ENCODE peak calls at places on chromosomes 13 and 19, in five cellular contexts. U, S, Q, L and H are unnamed samples.

GRCh38 chr13:110213461-110214074 is 93.4 kb downstream of the COL4A1 start:
- DNase-seq in S (no peak), Q (no peak), L (no peak), U (no peak), H (no peak)

GRCh38 chr13:37869756-37870488 is at the start of gene TRPC4:
- DNase-seq in U (peak), L (peak), S (peak), Q (no peak), H (peak)

GRCh38 chr13:111286162-111286561 is 34.3 kb upstream of the TEX29 start:
- DNase-seq in S (no peak), U (no peak), Q (no peak), L (no peak), H (no peak)

GRCh38 chr19:46076951-46077814 is 36.4 kb upstream of the IGFL4 start:
- DNase-seq in Q (no peak), U (peak), S (peak), L (peak), H (peak)

GRCh38 chr19:39112338-39112890 is 13.2 kb upstream of the PAK4 start:
- DNase-seq in U (peak), Q (no peak), S (no peak), L (no peak), H (peak)

GRCh38 chr13:107865643-107866006 is 349.7 kb downstream of the LIG4 start:
- DNase-seq in Q (no peak), L (peak), S (no peak), U (no peak), H (no peak)

GRCh38 chr13:22455036-22455435 is 725.7 kb upstream of the SGCG start:
- DNase-seq in Q (no peak), L (no peak), S (no peak), U (no peak), H (no peak)

GRCh38 chr19:12867120-12868099 is 13.8 kb downstream of the DNASE2 start:
- DNase-seq in L (peak), Q (no peak), S (peak), U (peak), H (peak)

GRCh38 chr13:108944760-108945159 is 315.3 kb downstream of the MYO16 start:
- DNase-seq in U (no peak), Q (no peak), L (peak), S (no peak), H (no peak)

GRCh38 chr19:42635233-42635539 is 40.5 kb upstream of the CEACAM8 start:
- DNase-seq in S (no peak), L (no peak), Q (no peak), U (no peak), H (no peak)

GRCh38 chr13:41995946-41996345 is 35.0 kb upstream of the VWA8 start:
- DNase-seq in L (peak), U (peak), S (no peak), Q (no peak), H (no peak)

GRCh38 chr19:23823952-23824389 is 65.3 kb upstream of the ZNF681 start:
- DNase-seq in L (peak), Q (no peak), S (peak), U (no peak), H (peak)

GRCh38 chr13:85277753-85278152 is 521.5 kb downstream of the SLITRK6 start:
- DNase-seq in L (peak), S (no peak), Q (no peak), U (no peak), H (no peak)

GRCh38 chr19:24098359-24098758 is 11.4 kb downstream of the ZNF254 start:
- DNase-seq in Q (no peak), S (no peak), L (no peak), U (no peak), H (no peak)

GRCh38 chr19:43908659-43909058 is 26.4 kb downstream of the ZNF45 start:
- DNase-seq in U (no peak), S (no peak), Q (no peak), L (no peak), H (no peak)

GRCh38 chr19:44800461-44800860 is 8.4 kb upstream of the BCAM start:
- DNase-seq in U (peak), Q (peak), S (peak), L (peak), H (peak)

GRCh38 chr13:36242761-36243160 is 28.4 kb upstream of the SOHLH2 start:
- DNase-seq in U (no peak), L (no peak), S (no peak), Q (no peak), H (no peak)

GRCh38 chr13:67133476-67133875 is 96.7 kb downstream of the PCDH9 start:
- DNase-seq in L (peak), U (no peak), S (no peak), Q (no peak), H (peak)

GRCh38 chr19:15466851-15467733 is 2.7 kb upstream of the RASAL3 start:
- DNase-seq in U (no peak), Q (peak), S (peak), L (peak), H (peak)

GRCh38 chr19:41998246-41999020 is 4.4 kb upstream of the ATP1A3 start:
- DNase-seq in L (peak), Q (no peak), U (peak), S (peak), H (peak)

GRCh38 chr19:40231544-40232424 is 5.3 kb upstream of the CCNP start:
- DNase-seq in S (no peak), U (no peak), Q (no peak), L (peak), H (no peak)

GRCh38 chr19:38657633-38658222 is 10.3 kb downstream of the ACTN4 start:
- DNase-seq in U (no peak), S (no peak), L (no peak), Q (no peak), H (no peak)

GRCh38 chr13:45385912-45386311 is 32.3 kb downstream of the SLC25A30 start:
- DNase-seq in U (no peak), L (no peak), Q (no peak), S (no peak), H (no peak)

GRCh38 chr13:32302461-32302860 is 12.7 kb downstream of the ZAR1L start:
- DNase-seq in L (no peak), U (no peak), S (no peak), Q (no peak), H (no peak)

GRCh38 chr13:93963266-93964131 is 516.0 kb downstream of the DCT start:
- DNase-seq in Q (no peak), L (peak), S (no peak), U (no peak), H (no peak)

GRCh38 chr13:100657881-100658315 is 16.7 kb downstream of the TMTC4 start:
- DNase-seq in U (no peak), Q (no peak), L (no peak), S (no peak), H (no peak)

GRCh38 chr19:55455576-55456235 is 5.7 kb downstream of the ISOC2 start:
- DNase-seq in Q (no peak), S (no peak), L (no peak), U (no peak), H (no peak)

GRCh38 chr13:70338608-70339007 is 230.4 kb upstream of the KLHL1 start:
- DNase-seq in Q (no peak), U (no peak), L (no peak), S (no peak), H (no peak)

GRCh38 chr13:112449545-112449930 is 73.4 kb downstream of the SPACA7 start:
- DNase-seq in L (no peak), U (no peak), Q (no peak), S (no peak), H (no peak)

GRCh38 chr19:13846533-13847032 is 30.4 kb upstream of the NANOS3 start:
- DNase-seq in S (peak), Q (peak), L (peak), U (peak), H (peak)

GRCh38 chr13:73293902-73294523 is 235.2 kb downstream of the KLF5 start:
- DNase-seq in S (peak), U (no peak), L (no peak), Q (no peak), H (peak)

GRCh38 chr19:9535934-9536333 is 2.5 kb downstream of the ZNF426 start:
- DNase-seq in U (no peak), S (no peak), L (no peak), Q (no peak), H (no peak)

GRCh38 chr19:28956421-28956820 is 256.5 kb downstream of the UQCRFS1 start:
- DNase-seq in Q (no peak), U (no peak), L (no peak), S (no peak), H (no peak)

GRCh38 chr13:101986316-101986715 is 415.5 kb downstream of the FGF14 start:
- DNase-seq in Q (no peak), L (no peak), U (no peak), S (no peak), H (no peak)

GRCh38 chr13:109869312-109870237 is 83.2 kb upstream of the IRS2 start:
- DNase-seq in L (peak), U (peak), Q (no peak), S (peak), H (peak)

GRCh38 chr19:54552913-54553310 is 20.7 kb upstream of the LILRA2 start:
- DNase-seq in Q (no peak), L (no peak), U (no peak), S (no peak), H (no peak)

GRCh38 chr19:34274284-34274826 is 20.0 kb downstream of the GARRE1 start:
- DNase-seq in U (no peak), S (no peak), L (peak), Q (no peak), H (no peak)
- H3K27ac ChIP-seq in U (no peak), S (no peak), L (no peak), Q (no peak), H (peak)

GRCh38 chr19:47470447-47471195 is 1.1 kb downstream of the SLC8A2 start:
- DNase-seq in U (no peak), S (no peak), L (no peak), Q (no peak), H (no peak)
- H3K4me3 ChIP-seq in U (no peak), S (no peak), L (no peak), Q (no peak), H (no peak)

GRCh38 chr19:31448221-31448657 is 99.0 kb upstream of the TSHZ3 start:
- DNase-seq in S (peak), U (peak), Q (no peak), L (peak), H (peak)
- H3K27ac ChIP-seq in S (peak), U (no peak), Q (no peak), L (no peak), H (no peak)

GRCh38 chr19:588758-589692 is 656 bp upstream of the HCN2 start:
- DNase-seq in L (no peak), U (no peak), S (no peak), Q (no peak), H (no peak)
- H3K4me3 ChIP-seq in L (peak), U (no peak), S (no peak), Q (no peak), H (no peak)

DNA sequence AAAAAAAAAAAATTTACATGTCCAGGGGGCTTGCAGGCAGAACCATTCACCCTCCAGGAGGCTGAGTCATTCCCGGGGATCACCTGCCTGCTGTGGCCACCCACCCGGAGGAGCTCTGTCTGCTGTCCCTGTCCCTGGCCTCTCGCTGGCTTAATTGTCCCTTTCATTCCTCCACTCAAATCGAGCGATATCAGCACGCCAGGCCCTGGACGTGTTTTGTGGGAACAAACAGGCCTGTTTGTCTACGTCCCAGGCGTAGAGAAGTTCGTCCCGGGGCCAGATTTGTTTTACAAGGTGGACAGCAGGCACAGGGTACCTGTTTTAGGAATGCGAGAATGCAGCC is 21.2 kb downstream of the SULT2B1 start:
- DNase-seq in L (no peak), S (no peak), Q (no peak), U (no peak), H (no peak)
- H3K27ac ChIP-seq in L (no peak), S (no peak), Q (no peak), U (no peak), H (no peak)

DNA sequence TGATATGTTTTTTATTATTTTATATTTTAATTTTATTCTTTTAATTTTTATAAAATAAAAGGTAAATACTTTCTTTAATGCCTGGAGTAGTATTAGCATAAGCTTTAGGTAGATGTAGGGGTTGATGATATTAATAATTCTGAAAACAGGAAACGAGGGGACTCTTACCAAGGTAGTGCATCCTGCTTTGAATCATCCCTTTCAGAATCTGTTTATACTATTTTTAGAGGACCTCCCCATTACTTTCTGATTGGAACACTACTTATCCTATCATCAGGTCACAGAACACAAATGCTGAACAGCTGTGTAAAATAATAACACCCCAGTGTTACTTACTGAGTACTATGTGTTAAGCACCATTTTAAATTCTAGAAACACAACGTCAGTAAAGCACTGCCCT is 27.3 kb downstream of the COG6 start:
- DNase-seq in S (no peak), Q (no peak), U (no peak), L (no peak), H (no peak)
- H3K4me3 ChIP-seq in S (no peak), Q (no peak), U (no peak), L (no peak), H (no peak)